ENCODE peak calls at places on chromosomes 5 and 9, in five cellular contexts. D, A, N, H and I are unnamed samples.

GRCh38 chr5:10689391-10690081 is 71.5 kb downstream of the DAP start:
- DNase-seq in N (no peak), A (no peak), D (peak), H (peak), I (no peak)

GRCh38 chr9:95822583-95823431 is 52.7 kb upstream of the ERCC6L2 start:
- DNase-seq in A (no peak), H (peak), N (no peak), D (no peak), I (peak)

GRCh38 chr5:1963941-1964451 is 81.3 kb upstream of the IRX4 start:
- DNase-seq in N (no peak), A (no peak), H (no peak), D (no peak), I (no peak)

GRCh38 chr9:136429683-136430590 is 9.7 kb downstream of the INPP5E start:
- DNase-seq in A (no peak), N (no peak), H (no peak), D (no peak), I (no peak)

GRCh38 chr5:168302785-168303184 is 11.3 kb downstream of the WWC1 start:
- DNase-seq in D (no peak), A (no peak), H (peak), N (no peak), I (no peak)

GRCh38 chr5:598564-598890 is 13.6 kb upstream of the CEP72 start:
- DNase-seq in H (no peak), N (no peak), D (no peak), A (no peak), I (no peak)

GRCh38 chr5:149320791-149321330 is 24.4 kb upstream of the GRPEL2 start:
- DNase-seq in A (peak), N (no peak), H (peak), D (peak), I (peak)

GRCh38 chr5:40871177-40871576 is 30.0 kb downstream of the CARD6 start:
- DNase-seq in N (no peak), H (peak), A (no peak), D (no peak), I (no peak)

GRCh38 chr5:96344678-96345612 is 88.1 kb downstream of the PCSK1 start:
- DNase-seq in A (no peak), D (peak), N (peak), H (peak), I (peak)

GRCh38 chr9:136031741-136032638 is 63.1 kb downstream of the NACC2 start:
- DNase-seq in A (no peak), N (no peak), H (no peak), D (no peak), I (no peak)

GRCh38 chr9:23586906-23587305 is 239.1 kb downstream of the ELAVL2 start:
- DNase-seq in A (no peak), N (no peak), H (no peak), D (no peak), I (no peak)

GRCh38 chr5:103385722-103386121 is 127.2 kb downstream of the MACIR start:
- DNase-seq in A (no peak), N (no peak), H (no peak), D (no peak), I (no peak)

GRCh38 chr5:139747583-139748504 is 47.8 kb upstream of the PSD2 start:
- DNase-seq in H (peak), N (no peak), A (no peak), D (no peak), I (no peak)

GRCh38 chr9:38371495-38371894 is 21.0 kb upstream of the ALDH1B1 start:
- DNase-seq in A (no peak), H (peak), D (peak), N (peak), I (no peak)

GRCh38 chr5:103234239-103234975 is 24.2 kb upstream of the MACIR start:
- DNase-seq in N (no peak), D (no peak), H (peak), A (no peak), I (no peak)

GRCh38 chr5:14734382-14734781 is 69.9 kb downstream of the OTULIN start:
- DNase-seq in H (no peak), N (no peak), D (no peak), A (no peak), I (no peak)

GRCh38 chr9:112355305-112355953 is 22.0 kb upstream of the PTBP3 start:
- DNase-seq in H (peak), A (no peak), N (no peak), D (no peak), I (no peak)

GRCh38 chr5:10023494-10023893 is 226.2 kb downstream of the ATPSCKMT start:
- DNase-seq in N (no peak), H (no peak), D (no peak), A (no peak), I (no peak)

GRCh38 chr5:18799482-18800128 is 1165.3 kb downstream of the TAF11L14 start:
- DNase-seq in H (no peak), A (no peak), N (no peak), D (no peak), I (no peak)

GRCh38 chr9:124037790-124038189 is 26.2 kb downstream of the LHX2 start:
- DNase-seq in A (no peak), N (no peak), H (no peak), D (no peak), I (no peak)

GRCh38 chr5:40679998-40680681 is 425 bp downstream of the PTGER4 start:
- DNase-seq in D (no peak), N (no peak), H (no peak), A (peak), I (no peak)

GRCh38 chr5:72425995-72426394 is 81.2 kb downstream of the ZNF366 start:
- DNase-seq in A (no peak), D (no peak), H (no peak), N (no peak), I (no peak)

GRCh38 chr9:89468271-89468960 is 29.5 kb downstream of the SEMA4D start:
- DNase-seq in A (no peak), H (no peak), N (no peak), D (no peak), I (no peak)

GRCh38 chr5:154741415-154741814 is 13.8 kb upstream of the LARP1 start:
- DNase-seq in D (no peak), A (no peak), H (no peak), N (no peak), I (no peak)

GRCh38 chr5:95840969-95841368 is 18.4 kb upstream of the GLRX start:
- DNase-seq in H (no peak), A (no peak), D (no peak), N (no peak), I (no peak)

GRCh38 chr9:33734911-33735310 is 60.5 kb upstream of the PRSS3 start:
- DNase-seq in H (no peak), A (no peak), N (no peak), D (no peak), I (no peak)

GRCh38 chr9:131657456-131657855 is 82.4 kb downstream of the RAPGEF1 start:
- DNase-seq in A (no peak), D (no peak), H (no peak), N (no peak), I (no peak)

GRCh38 chr5:81904861-81905260 is 67.0 kb upstream of the ATG10 start:
- DNase-seq in D (no peak), A (no peak), N (no peak), H (peak), I (no peak)

GRCh38 chr5:33257807-33258491 is 182.8 kb upstream of the TARS1 start:
- DNase-seq in A (no peak), N (no peak), D (no peak), H (peak), I (peak)

GRCh38 chr9:137308102-137308619 is 6.1 kb upstream of the NRARP start:
- DNase-seq in N (no peak), H (no peak), A (peak), D (no peak), I (no peak)

GRCh38 chr9:92501671-92502393 is 19.5 kb upstream of the ASPN start:
- DNase-seq in A (no peak), D (peak), H (peak), N (peak), I (no peak)

GRCh38 chr9:127049044-127049443 is 73.4 kb downstream of the ANGPTL2 start:
- DNase-seq in D (peak), N (peak), H (peak), A (no peak), I (peak)
- TF ChIP-seq CTCF in D (no peak), N (no peak), H (peak), A (no peak), I (peak)

GRCh38 chr5:157582731-157583580 is 7.4 kb upstream of the ADAM19 start:
- DNase-seq in N (no peak), D (no peak), H (no peak), A (no peak), I (no peak)
- H3K4me3 ChIP-seq in N (no peak), D (no peak), H (no peak), A (no peak), I (no peak)

GRCh38 chr5:36366883-36367282 is 65.2 kb upstream of the RANBP3L start:
- DNase-seq in A (no peak), H (peak), N (no peak), D (no peak), I (no peak)

GRCh38 chr5:36363776-36364175 is 62.1 kb upstream of the RANBP3L start:
- DNase-seq in H (peak), D (no peak), A (no peak), N (no peak), I (no peak)

GRCh38 chr5:36360311-36360710 is 58.6 kb upstream of the RANBP3L start:
- DNase-seq in H (no peak), A (no peak), D (no peak), N (no peak), I (no peak)

GRCh38 chr5:36364473-36364872 is 62.8 kb upstream of the RANBP3L start:
- DNase-seq in A (no peak), H (no peak), N (no peak), D (no peak), I (no peak)

DNA sequence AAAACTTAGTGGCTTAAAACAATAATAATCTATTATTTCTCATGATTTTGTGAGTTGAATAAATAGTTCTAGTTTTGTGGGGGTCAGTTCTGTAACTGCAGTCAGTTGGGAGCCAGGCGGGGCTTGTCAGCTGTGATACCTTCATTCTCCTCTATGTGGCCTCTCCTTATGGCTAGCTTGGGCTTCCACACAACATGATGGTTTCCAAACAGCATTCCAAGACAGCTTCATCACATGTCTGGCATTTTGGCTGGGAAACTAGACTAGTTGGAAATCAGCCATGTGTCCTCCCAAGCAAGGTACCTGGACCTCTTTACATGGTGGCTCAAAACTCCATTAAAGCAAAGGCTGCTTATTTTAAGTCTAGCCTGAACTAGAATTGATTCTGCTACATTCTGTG is 61.4 kb upstream of the RANBP3L start:
- DNase-seq in H (peak), N (no peak), A (no peak), D (peak), I (peak)
- TF ChIP-seq CTCF in H (peak), N (no peak), A (no peak), D (no peak), I (no peak)

DNA sequence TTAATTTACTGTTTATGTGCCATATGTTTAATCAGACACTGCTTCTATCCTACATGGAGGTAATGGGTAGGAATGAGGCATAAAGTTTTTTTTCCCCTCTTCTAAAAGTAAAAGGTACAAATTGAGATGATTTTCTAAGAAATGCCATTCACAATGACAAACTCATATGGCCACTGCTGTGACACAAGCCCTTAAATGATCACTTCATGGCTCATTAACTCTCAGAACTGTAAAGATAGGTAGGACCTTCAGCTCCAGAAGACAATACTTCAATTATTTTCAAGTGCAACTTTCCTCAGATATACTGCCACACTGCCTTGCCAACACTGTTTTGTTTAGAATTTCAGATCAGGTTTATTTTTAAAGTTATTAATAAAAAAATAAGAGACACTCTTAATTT is 362.9 kb upstream of the ZNF608 start:
- DNase-seq in H (no peak), N (no peak), A (no peak), D (no peak), I (no peak)
- H3K4me3 ChIP-seq in H (no peak), N (no peak), A (no peak), D (no peak), I (no peak)